ENCODE peak calls at places on chromosomes 7 and 10, in seven cellular contexts. S is EL, L is nephron progenitor cell, B is NAMALWA, U is RPMI8226, I is RKO, H is SW480. M is an unnamed sample.

GRCh38 chr7:80129785-80130184 is 4.8 kb upstream of the GNAI1 start:
- DNase-seq in S (no peak), L (no peak), B (no peak), U (no peak), I (no peak), H (no peak), M (no peak)

GRCh38 chr7:151790826-151791379 is 86.0 kb downstream of the PRKAG2 start:
- DNase-seq in S (no peak), L (no peak), B (no peak), U (no peak), I (no peak), H (no peak), M (no peak)

GRCh38 chr7:159197066-159197975 is 52.7 kb upstream of the VIPR2 start:
- DNase-seq in S (no peak), L (no peak), B (peak), U (peak), I (no peak), H (no peak), M (no peak)

GRCh38 chr10:89314676-89315075 is 12.8 kb downstream of the IFIT2 start:
- DNase-seq in S (no peak), L (no peak), B (no peak), U (no peak), I (no peak), H (no peak), M (no peak)

GRCh38 chr10:30781571-30782542 is 152.3 kb upstream of the LYZL2 start:
- DNase-seq in S (no peak), L (no peak), B (no peak), U (no peak), I (no peak), H (no peak), M (no peak)

GRCh38 chr10:9596368-9596920 is 1421.2 kb upstream of the CELF2 start:
- DNase-seq in S (peak), L (no peak), B (no peak), U (peak), I (peak), H (peak), M (no peak)

GRCh38 chr7:151794508-151795167 is 82.3 kb downstream of the PRKAG2 start:
- DNase-seq in S (no peak), L (peak), B (no peak), U (no peak), I (no peak), H (peak), M (peak)

GRCh38 chr10:24446739-24447138 is 237.8 kb downstream of the KIAA1217 start:
- DNase-seq in S (peak), L (no peak), B (no peak), U (no peak), I (no peak), H (peak), M (no peak)

GRCh38 chr10:26269754-26270153 is 53.2 kb downstream of the GAD2 start:
- DNase-seq in S (peak), L (peak), B (peak), U (peak), I (peak), H (peak), M (peak)

GRCh38 chr7:94561841-94562514 is 52.4 kb downstream of the CASD1 start:
- DNase-seq in S (peak), L (no peak), B (no peak), U (no peak), I (peak), H (no peak), M (no peak)

GRCh38 chr10:48215148-48215982 is 59.1 kb downstream of the FRMPD2 start:
- DNase-seq in S (peak), L (peak), B (peak), U (peak), I (peak), H (peak), M (peak)

GRCh38 chr7:149803551-149804074 is 30.2 kb upstream of the ZNF467 start:
- DNase-seq in S (no peak), L (no peak), B (no peak), U (no peak), I (no peak), H (no peak), M (no peak)

GRCh38 chr10:29836396-29836795 is 201.6 kb upstream of the SVIL start:
- DNase-seq in S (no peak), L (no peak), B (no peak), U (no peak), I (no peak), H (no peak), M (no peak)

GRCh38 chr10:80155696-80156215 is 23.2 kb downstream of the PLAC9 start:
- DNase-seq in S (no peak), L (no peak), B (no peak), U (no peak), I (no peak), H (no peak), M (no peak)

GRCh38 chr7:44107116-44107960 is 3.2 kb downstream of the AEBP1 start:
- DNase-seq in S (no peak), L (no peak), B (no peak), U (no peak), I (no peak), H (no peak), M (no peak)

GRCh38 chr10:68330852-68331454 is 911 bp upstream of the HNRNPH3 start:
- DNase-seq in S (peak), L (peak), B (no peak), U (peak), I (no peak), H (peak), M (no peak)

GRCh38 chr10:84356951-84357350 is 28.6 kb downstream of the CCSER2 start:
- DNase-seq in S (no peak), L (no peak), B (no peak), U (no peak), I (no peak), H (no peak), M (no peak)

GRCh38 chr7:114255404-114255841 is 159.2 kb upstream of the FOXP2 start:
- DNase-seq in S (no peak), L (no peak), B (no peak), U (no peak), I (no peak), H (peak), M (no peak)

GRCh38 chr10:119693262-119693957 is 32.4 kb upstream of the INPP5F start:
- DNase-seq in S (no peak), L (peak), B (no peak), U (no peak), I (no peak), H (peak), M (no peak)

GRCh38 chr7:52956379-52956915 is 79.0 kb upstream of the POM121L12 start:
- DNase-seq in S (no peak), L (no peak), B (no peak), U (no peak), I (no peak), H (no peak), M (no peak)

GRCh38 chr7:50454968-50455367 is 4.8 kb upstream of the FIGNL1 start:
- DNase-seq in S (no peak), L (no peak), B (no peak), U (no peak), I (no peak), H (no peak), M (no peak)

GRCh38 chr10:23826399-23826798 is 382.5 kb upstream of the KIAA1217 start:
- DNase-seq in S (peak), L (peak), B (peak), U (peak), I (peak), H (peak), M (peak)

GRCh38 chr10:33337335-33337854 is 2.9 kb upstream of the NRP1 start:
- DNase-seq in S (peak), L (peak), B (no peak), U (peak), I (no peak), H (no peak), M (peak)

GRCh38 chr7:44305564-44306507 is 19.6 kb downstream of the CAMK2B start:
- DNase-seq in S (no peak), L (no peak), B (no peak), U (no peak), I (no peak), H (no peak), M (no peak)

GRCh38 chr7:152663101-152663740 is 12.7 kb downstream of the XRCC2 start:
- DNase-seq in S (no peak), L (no peak), B (no peak), U (no peak), I (no peak), H (no peak), M (no peak)

GRCh38 chr7:91659096-91659495 is 221.4 kb downstream of the MTERF1 start:
- DNase-seq in S (no peak), L (no peak), B (no peak), U (no peak), I (no peak), H (no peak), M (no peak)

GRCh38 chr10:118912961-118913360 is 116.6 kb upstream of the NANOS1 start:
- DNase-seq in S (no peak), L (no peak), B (no peak), U (no peak), I (no peak), H (peak), M (no peak)

GRCh38 chr7:112550468-112551060 is 69.8 kb downstream of the LSMEM1 start:
- DNase-seq in S (peak), L (no peak), B (peak), U (peak), I (peak), H (peak), M (peak)

GRCh38 chr10:43138757-43139241 is 554 bp downstream of the CSGALNACT2 start:
- DNase-seq in S (peak), L (peak), B (peak), U (peak), I (peak), H (peak), M (no peak)

GRCh38 chr7:151566897-151567320 is 47.2 kb upstream of the RHEB start:
- DNase-seq in S (peak), L (no peak), B (no peak), U (no peak), I (no peak), H (no peak), M (no peak)

GRCh38 chr7:102888561-102889233 is 24.1 kb upstream of the LRRC17 start:
- DNase-seq in S (no peak), L (no peak), B (no peak), U (no peak), I (no peak), H (no peak), M (no peak)

GRCh38 chr7:128025380-128025779 is 5.9 kb downstream of the LRRC4 start:
- DNase-seq in S (peak), L (no peak), B (no peak), U (no peak), I (no peak), H (peak), M (no peak)

GRCh38 chr7:155372782-155373358 is 75.2 kb downstream of the INSIG1 start:
- DNase-seq in S (no peak), L (no peak), B (no peak), U (no peak), I (no peak), H (no peak), M (no peak)

GRCh38 chr7:37289347-37289746 is 159.3 kb downstream of the ELMO1 start:
- DNase-seq in S (no peak), L (no peak), B (peak), U (no peak), I (no peak), H (no peak), M (no peak)

GRCh38 chr7:64541438-64542359 is 21.2 kb downstream of the ZNF680 start:
- DNase-seq in S (peak), L (no peak), B (no peak), U (peak), I (peak), H (peak), M (no peak)

GRCh38 chr7:54663603-54664234 is 95.3 kb downstream of the SEC61G start:
- DNase-seq in S (no peak), L (no peak), B (no peak), U (no peak), I (no peak), H (peak), M (no peak)

GRCh38 chr10:4780782-4781181 is 45.2 kb upstream of the AKR1E2 start:
- DNase-seq in S (peak), L (no peak), B (no peak), U (no peak), I (no peak), H (peak), M (no peak)

GRCh38 chr10:985361-985760 is 2.9 kb upstream of the GTPBP4 start:
- DNase-seq in S (no peak), L (no peak), B (no peak), U (no peak), I (no peak), H (no peak), M (no peak)

GRCh38 chr10:547591-548081 is 141.8 kb downstream of the DIP2C start:
- DNase-seq in S (no peak), L (no peak), B (no peak), U (no peak), I (no peak), H (no peak), M (no peak)

GRCh38 chr7:5216931-5217330 is 26.9 kb downstream of the WIPI2 start:
- DNase-seq in S (no peak), L (no peak), B (no peak), U (no peak), I (no peak), H (no peak), M (no peak)

M was measured in iPS-NIHi11.